ENCODE peak calls at places on chromosome 12, in five cellular contexts. E, L, K, H and Y are unnamed samples.

GRCh38 chr12:1935242-1935641 is 16.8 kb upstream of the CACNA2D4 start:
- DNase-seq in E (no peak), L (no peak), K (no peak), H (peak), Y (no peak)

GRCh38 chr12:51866762-51867161 is 18.2 kb upstream of the FIGNL2 start:
- DNase-seq in E (peak), L (no peak), K (no peak), H (no peak), Y (no peak)

GRCh38 chr12:96534339-96534738 is 45.0 kb downstream of the CFAP54 start:
- DNase-seq in E (no peak), L (no peak), K (no peak), H (no peak), Y (no peak)

GRCh38 chr12:103503546-103504480 is 8.0 kb upstream of the C12orf42 start:
- DNase-seq in E (peak), L (no peak), K (no peak), H (no peak), Y (no peak)

GRCh38 chr12:109706747-109707469 is 6.7 kb upstream of the FAM222A start:
- DNase-seq in E (no peak), L (no peak), K (no peak), H (no peak), Y (no peak)

GRCh38 chr12:111442301-111443045 is 36.8 kb downstream of the SH2B3 start:
- DNase-seq in E (no peak), L (no peak), K (no peak), H (peak), Y (no peak)

GRCh38 chr12:89882051-89882450 is 173.4 kb upstream of the ATP2B1 start:
- DNase-seq in E (no peak), L (no peak), K (peak), H (no peak), Y (no peak)

GRCh38 chr12:107511292-107511691 is 174.3 kb upstream of the PWP1 start:
- DNase-seq in E (no peak), L (no peak), K (peak), H (no peak), Y (no peak)

GRCh38 chr12:109822951-109823411 is 10.2 kb downstream of the TRPV4 start:
- DNase-seq in E (peak), L (no peak), K (no peak), H (no peak), Y (peak)

GRCh38 chr12:5073838-5074237 is 30.2 kb downstream of the KCNA5 start:
- DNase-seq in E (no peak), L (no peak), K (peak), H (no peak), Y (no peak)

GRCh38 chr12:108214486-108214885 is 85.4 kb downstream of the WSCD2 start:
- DNase-seq in E (peak), L (no peak), K (peak), H (no peak), Y (peak)

GRCh38 chr12:58171914-58172313 is 230.5 kb downstream of the ATP23 start:
- DNase-seq in E (no peak), L (no peak), K (peak), H (no peak), Y (no peak)

GRCh38 chr12:119802472-119802871 is 74.6 kb downstream of the CIT start:
- DNase-seq in E (no peak), L (peak), K (peak), H (peak), Y (no peak)

GRCh38 chr12:119808441-119808840 is 68.7 kb downstream of the CIT start:
- DNase-seq in E (peak), L (no peak), K (no peak), H (no peak), Y (no peak)

GRCh38 chr12:119803391-119803791 is 73.7 kb downstream of the CIT start:
- DNase-seq in E (no peak), L (no peak), K (peak), H (no peak), Y (no peak)

GRCh38 chr12:119807380-119807779 is 69.7 kb downstream of the CIT start:
- DNase-seq in E (no peak), L (no peak), K (no peak), H (no peak), Y (no peak)

GRCh38 chr12:119804011-119804641 is 73.0 kb downstream of the CIT start:
- DNase-seq in E (peak), L (peak), K (peak), H (peak), Y (peak)
- TF ChIP-seq CTCF in E (peak), L (no peak), K (peak), H (no peak), Y (peak)

DNA sequence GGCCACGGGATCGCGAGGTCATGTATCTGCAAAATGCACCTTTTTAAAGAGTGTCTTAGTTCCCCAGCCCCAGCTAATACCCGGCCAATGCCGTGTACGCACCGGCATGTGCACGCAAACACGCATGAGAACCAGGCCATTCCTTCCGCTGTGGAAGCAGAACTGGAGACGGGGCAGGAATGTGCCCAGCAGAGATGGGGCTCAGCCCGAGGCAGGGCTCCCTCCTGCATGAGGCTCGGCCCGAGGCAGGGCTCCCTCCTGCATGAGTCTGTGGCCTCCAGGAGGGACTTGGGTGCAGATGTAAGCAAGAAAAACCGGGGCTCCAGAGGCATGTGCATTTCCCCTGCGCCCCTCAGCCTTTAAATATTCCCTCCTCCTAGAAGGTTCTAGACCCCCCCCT is 38.2 kb downstream of the SLC6A12 start:
- DNase-seq in E (no peak), L (no peak), K (no peak), H (no peak), Y (no peak)
- TF ChIP-seq CTCF in E (no peak), L (no peak), K (no peak), H (no peak), Y (no peak)

DNA sequence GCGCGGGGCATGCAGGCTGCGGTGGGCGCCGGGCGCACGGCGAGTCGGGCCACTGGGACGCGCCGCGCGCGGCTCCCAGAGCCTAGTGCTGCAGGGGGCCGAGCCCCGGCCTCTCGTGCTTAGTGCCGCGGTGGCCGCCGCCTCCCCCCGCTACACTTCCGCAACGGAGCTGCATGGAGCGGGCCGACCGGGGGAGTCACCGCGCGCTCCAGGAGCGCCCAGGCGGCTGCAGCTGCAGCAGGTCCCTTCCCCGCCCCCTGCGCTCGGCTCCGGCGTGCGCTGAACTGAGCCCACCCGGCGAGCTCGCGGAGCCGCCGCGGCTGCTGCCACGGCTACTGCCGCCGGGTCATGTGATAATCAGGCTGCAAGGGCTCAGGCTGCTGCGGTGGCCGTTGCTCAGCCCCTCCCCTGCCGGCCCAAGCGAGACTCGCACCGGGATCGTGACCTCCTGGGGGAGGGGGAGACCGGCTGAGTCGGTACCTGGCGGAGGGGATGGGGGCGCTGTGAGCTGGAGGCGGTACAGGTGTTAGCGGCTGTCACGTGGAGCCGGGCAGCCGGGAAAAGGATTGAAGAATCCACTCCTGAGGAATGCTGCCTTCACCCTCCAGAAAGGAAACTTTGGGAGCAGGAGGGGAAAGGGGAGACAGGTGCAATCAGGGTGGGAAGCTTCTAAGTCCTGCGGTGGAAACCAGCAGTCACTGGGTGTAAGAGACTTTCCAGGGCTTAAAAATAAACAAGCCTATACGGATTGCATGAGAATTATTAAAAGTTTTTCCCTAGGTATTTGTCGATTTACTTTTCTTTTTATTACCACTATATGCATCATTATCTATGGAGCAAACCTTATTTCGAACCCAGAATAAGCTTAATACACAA is at the start of gene PPM1H:
- DNase-seq in E (peak), L (peak), K (peak), H (peak), Y (peak)
- TF ChIP-seq CTCF in E (peak), L (peak), K (peak), H (no peak), Y (peak)

GRCh38 chr12:6367065-6367968 is 8.0 kb downstream of the SCNN1A start:
- DNase-seq in E (no peak), L (no peak), K (peak), H (no peak), Y (no peak)
- TF ChIP-seq CTCF in E (no peak), L (no peak), K (peak), H (no peak), Y (no peak)

GRCh38 chr12:46401703-46402102 is 29.1 kb upstream of the SLC38A2 start:
- DNase-seq in E (peak), L (no peak), K (peak), H (no peak), Y (no peak)
- TF ChIP-seq CTCF in E (peak), L (no peak), K (peak), H (no peak), Y (no peak)

DNA sequence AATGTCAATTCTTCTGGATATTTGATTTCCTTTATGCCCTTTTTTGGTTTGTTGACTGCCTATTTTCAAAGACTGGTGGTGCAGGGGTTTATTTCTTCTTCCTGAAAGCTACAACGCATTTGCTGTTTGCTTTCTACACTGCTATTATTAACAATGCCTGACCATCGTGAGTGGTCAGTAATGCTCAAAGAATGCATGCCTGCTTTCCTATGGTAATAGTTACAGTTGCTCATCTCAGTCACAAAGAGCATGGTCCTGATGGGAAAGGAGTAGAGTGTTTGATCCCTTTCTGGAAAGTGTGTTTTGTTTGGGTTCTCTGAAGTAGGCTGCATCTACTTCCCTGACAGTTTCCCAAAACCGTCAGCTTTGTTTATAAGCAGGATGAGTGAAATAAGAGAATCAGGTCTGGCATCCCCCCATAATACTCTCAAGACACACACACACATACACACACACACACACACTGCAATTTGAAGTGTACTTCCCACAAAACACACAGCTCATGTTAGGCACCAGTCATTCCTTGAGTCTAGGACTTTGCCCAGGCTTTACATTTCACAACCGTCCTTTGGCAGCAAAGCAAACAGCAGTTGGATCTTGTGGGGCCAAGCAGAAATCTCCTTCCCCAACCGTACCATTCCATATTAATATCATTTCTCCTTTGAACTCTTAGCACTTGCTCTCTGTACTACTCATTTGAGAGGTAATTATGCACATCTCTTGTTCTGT is 56.6 kb downstream of the SUDS3 start:
- DNase-seq in E (no peak), L (no peak), K (no peak), H (no peak), Y (no peak)
- TF ChIP-seq CTCF in E (no peak), L (no peak), K (no peak), H (no peak), Y (no peak)

DNA sequence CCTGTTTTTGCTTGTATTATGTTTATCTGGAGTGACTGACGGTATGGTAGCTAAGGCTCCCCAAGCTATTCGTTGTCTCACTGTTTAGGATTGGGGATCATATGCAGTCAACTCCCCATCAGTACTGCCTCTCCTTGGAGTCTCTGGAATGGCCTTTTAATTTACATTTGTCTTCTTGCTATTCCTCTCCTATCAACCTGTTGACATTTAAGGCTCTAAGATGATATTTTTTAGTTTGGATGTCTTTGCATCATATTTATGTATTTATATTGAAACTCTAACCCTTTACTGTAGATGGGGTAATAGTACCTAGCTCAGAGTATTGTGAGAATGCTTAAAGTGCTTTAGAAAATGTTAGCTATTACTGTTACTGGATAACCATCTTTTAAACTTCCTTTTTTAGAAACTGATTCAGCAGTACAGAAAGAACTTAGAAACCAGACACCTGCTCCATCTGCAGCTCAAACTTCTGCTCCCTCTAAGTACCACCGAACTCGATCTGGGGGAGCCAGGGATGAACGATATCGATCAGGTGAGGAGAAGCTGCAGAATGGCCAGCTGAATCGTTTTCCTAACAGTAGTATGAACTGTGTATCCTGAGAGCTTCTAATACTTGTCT is 123.5 kb upstream of the ATF1 start:
- DNase-seq in E (no peak), L (no peak), K (no peak), H (no peak), Y (no peak)
- TF ChIP-seq CTCF in E (no peak), L (no peak), K (no peak), H (no peak), Y (no peak)